ENCODE peak calls at places on chromosomes 12 and 14, in nine cellular contexts. A is A549, S is GM12878, W is H1, F is transverse colon, V is HepG2, E is suprapubic skin, X is ovary, C is upper lobe of left lung. Q is an unnamed sample. For H3K4me1, the result is how much of the 10 kb centered on the place peaks cover.

GRCh38 chr14:101757064-101757838 is 4.3 kb upstream of the PPP2R5C start:
- DNase-seq in F (no peak), S (no peak), C (no peak), V (no peak), X (no peak), W (no peak), E (peak), A (no peak), Q (no peak)

GRCh38 chr14:104845033-104845666 is 19.9 kb upstream of the CEP170B start:
- DNase-seq in A (no peak), V (no peak), C (no peak), X (no peak), E (peak), F (no peak), W (no peak), S (no peak), Q (peak)

GRCh38 chr12:51028126-51028810 is 2.1 kb upstream of the SLC11A2 start:
- DNase-seq in F (peak), V (peak), X (no peak), E (no peak), C (peak), A (peak), S (no peak), W (no peak), Q (no peak)

GRCh38 chr12:79897617-79898016 is 37.3 kb downstream of the PPP1R12A start:
- DNase-seq in A (peak), V (peak), X (no peak), S (no peak), E (no peak), F (no peak), W (no peak), C (no peak), Q (no peak)

GRCh38 chr14:21088687-21089086 is 9.8 kb downstream of the ZNF219 start:
- DNase-seq in F (no peak), A (no peak), E (no peak), W (no peak), S (no peak), C (no peak), V (no peak), X (no peak), Q (no peak)

GRCh38 chr14:83041224-83041623 is 1507.6 kb upstream of the SEL1L start:
- DNase-seq in C (no peak), S (no peak), A (no peak), F (no peak), X (no peak), V (no peak), W (no peak), E (no peak), Q (no peak)

GRCh38 chr12:62613092-62613491 is 146.5 kb downstream of the MON2 start:
- DNase-seq in W (no peak), C (no peak), V (no peak), E (no peak), X (no peak), S (no peak), A (no peak), F (no peak), Q (no peak)

GRCh38 chr14:71242237-71242748 is 335.0 kb downstream of the PCNX1 start:
- DNase-seq in V (no peak), W (no peak), E (no peak), A (no peak), X (no peak), S (no peak), F (no peak), C (no peak), Q (no peak)

GRCh38 chr12:31518680-31519227 is 72.2 kb downstream of the DENND5B start:
- DNase-seq in V (peak), A (peak), W (no peak), C (no peak), X (peak), F (peak), S (no peak), E (no peak), Q (no peak)

GRCh38 chr14:91858536-91859275 is 8.6 kb downstream of the TC2N start:
- DNase-seq in A (peak), V (peak), E (no peak), C (no peak), S (no peak), F (no peak), X (no peak), W (no peak), Q (no peak)

GRCh38 chr14:87600236-87600635 is 392.7 kb downstream of the GALC start:
- DNase-seq in E (no peak), W (no peak), V (no peak), C (no peak), A (no peak), F (no peak), X (no peak), S (no peak), Q (no peak)

GRCh38 chr14:88613552-88614010 is 50.7 kb downstream of the ZC3H14 start:
- DNase-seq in S (no peak), A (no peak), X (no peak), E (no peak), V (peak), C (no peak), F (no peak), W (no peak), Q (no peak)

GRCh38 chr14:81157431-81157830 is 63.3 kb downstream of the GTF2A1 start:
- DNase-seq in F (no peak), X (no peak), A (no peak), E (no peak), C (no peak), S (no peak), W (no peak), V (no peak), Q (no peak)

GRCh38 chr12:86212970-86213369 is 43.2 kb downstream of the MGAT4C start:
- DNase-seq in S (no peak), C (no peak), E (no peak), V (no peak), A (no peak), W (no peak), F (no peak), X (no peak), Q (no peak)

GRCh38 chr12:77204055-77204454 is 138.7 kb upstream of the E2F7 start:
- DNase-seq in F (no peak), W (no peak), V (no peak), A (no peak), E (no peak), C (no peak), X (no peak), S (no peak), Q (no peak)

GRCh38 chr14:20501346-20501745 is 4.0 kb upstream of the RNASE10 start:
- DNase-seq in W (no peak), X (no peak), C (no peak), A (peak), V (no peak), F (no peak), S (no peak), E (no peak), Q (no peak)

GRCh38 chr12:5248230-5248629 is 183.7 kb upstream of the NTF3 start:
- DNase-seq in C (no peak), W (no peak), A (no peak), F (no peak), V (no peak), X (no peak), S (no peak), E (no peak), Q (no peak)

GRCh38 chr14:105050551-105050897 is 14.7 kb downstream of the GPR132 start:
- DNase-seq in E (peak), F (peak), A (no peak), W (no peak), X (no peak), V (peak), S (no peak), C (peak), Q (peak)

GRCh38 chr14:79278798-79279644 is 932.3 kb downstream of the DIO2 start:
- DNase-seq in S (no peak), E (peak), C (peak), V (peak), F (peak), A (peak), X (peak), W (peak), Q (peak)

GRCh38 chr14:54579606-54580005 is 12.7 kb downstream of the SAMD4A start:
- DNase-seq in E (no peak), V (no peak), C (no peak), F (no peak), W (no peak), S (no peak), X (no peak), A (peak), Q (no peak)

DNA sequence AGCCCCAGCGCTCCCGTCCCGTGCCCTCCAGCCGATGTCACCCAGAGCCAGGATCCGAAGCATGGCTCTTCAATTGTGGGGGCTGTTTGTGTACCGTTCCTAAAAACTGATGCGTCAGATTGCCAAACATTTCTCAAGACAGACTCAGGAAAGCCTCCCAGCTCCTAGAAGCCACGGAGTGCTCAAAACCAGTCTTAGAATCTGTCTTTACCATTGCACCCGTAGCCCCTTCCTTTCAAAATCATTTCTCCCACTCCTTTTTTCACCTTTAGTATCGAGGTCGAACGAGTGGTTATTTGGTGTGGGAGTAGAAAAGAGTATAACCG is 557 bp downstream of the STK38L start:
- DNase-seq in E (no peak), F (no peak), S (no peak), X (no peak), A (no peak), W (no peak), V (no peak), C (no peak), Q (no peak)
- TF ChIP-seq EP300 in E (no peak), F (no peak), S (no peak), X (no peak), A (no peak), W (no peak), V (no peak), C (no peak), Q (no peak)

GRCh38 chr14:69620981-69621380 is 9.6 kb downstream of the SUSD6 start:
- DNase-seq in W (no peak), F (no peak), A (no peak), E (no peak), V (no peak), S (no peak), C (no peak), X (no peak), Q (no peak)

GRCh38 chr14:69617796-69618195 is 6.4 kb downstream of the SUSD6 start:
- DNase-seq in F (no peak), A (no peak), V (no peak), W (no peak), X (no peak), C (no peak), E (no peak), S (no peak), Q (no peak)

GRCh38 chr14:69620211-69620611 is 8.8 kb downstream of the SUSD6 start:
- DNase-seq in V (no peak), A (no peak), C (no peak), E (no peak), X (no peak), W (no peak), F (no peak), S (no peak), Q (no peak)

GRCh38 chr14:69616408-69616773 is 5.0 kb downstream of the SUSD6 start:
- DNase-seq in F (no peak), S (no peak), V (no peak), W (no peak), X (no peak), A (no peak), C (no peak), E (no peak), Q (no peak)

DNA sequence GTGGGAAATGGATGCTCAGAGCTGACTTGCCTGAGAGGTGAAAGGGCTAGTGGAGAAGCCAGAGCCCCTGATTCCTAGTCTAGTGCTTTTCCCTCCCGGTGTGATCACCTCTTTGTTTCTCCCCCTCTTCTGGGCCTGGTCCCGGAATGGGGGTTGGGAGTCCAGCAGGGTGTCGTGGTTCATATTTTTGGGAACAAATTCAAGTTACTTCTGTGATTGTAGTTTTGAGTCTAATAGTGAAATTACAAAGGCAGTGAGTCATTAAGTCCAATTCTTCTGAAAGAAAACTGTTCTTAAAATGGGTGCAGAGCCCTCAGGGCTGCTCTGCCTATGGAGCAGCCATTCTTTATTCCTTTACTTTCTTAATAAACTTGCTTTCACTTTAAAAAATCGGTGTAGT is 7.6 kb downstream of the SUSD6 start:
- DNase-seq in A (no peak), F (no peak), X (peak), V (no peak), C (no peak), S (no peak), E (no peak), W (no peak), Q (no peak)
- H3K4me1 ChIP-seq in A (under half), F (half or more), X (under half), V (under half), C (half or more), S (half or more), E (half or more), W (under half), Q (half or more)

DNA sequence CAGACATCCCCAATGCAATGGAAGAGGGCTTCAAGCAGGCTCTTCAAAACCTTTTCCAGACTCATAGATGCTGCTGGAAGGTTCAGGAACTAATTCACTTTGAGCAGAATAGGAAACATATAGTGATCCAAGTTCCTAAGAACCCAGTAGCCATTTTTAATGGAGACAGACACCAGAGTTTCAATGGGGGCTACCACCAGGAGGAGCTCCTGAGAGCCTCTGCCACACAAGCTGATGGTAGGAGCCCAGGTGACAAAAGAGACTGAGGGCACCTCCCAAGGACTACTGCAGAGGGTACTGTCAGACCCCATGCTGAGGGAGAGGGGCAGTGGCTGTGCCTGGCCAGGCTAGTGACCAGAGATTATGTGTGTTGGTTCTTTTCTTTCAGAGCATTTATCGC is 45.9 kb downstream of the IFNG start:
- DNase-seq in A (peak), W (peak), E (no peak), C (no peak), F (peak), X (no peak), S (no peak), V (no peak), Q (no peak)
- TF ChIP-seq CTCF in A (no peak), W (peak), E (no peak), C (no peak), F (no peak), X (no peak), S (peak), V (peak), Q (no peak)

GRCh38 chr12:108804361-108804949 is 52.9 kb downstream of the SSH1 start:
- DNase-seq in W (no peak), A (no peak), C (no peak), F (peak), X (peak), V (no peak), S (no peak), E (peak), Q (peak)
- TF ChIP-seq EP300 in W (no peak), A (no peak), C (no peak), F (no peak), X (no peak), V (no peak), S (no peak), E (no peak), Q (no peak)

GRCh38 chr12:1806301-1807106 is 13.9 kb upstream of the LRTM2 start:
- DNase-seq in X (no peak), F (no peak), C (no peak), E (peak), V (no peak), W (no peak), S (no peak), A (no peak), Q (peak)
- H3K4me1 ChIP-seq in X (under half), F (under half), C (under half), E (under half), V (half or more), W (under half), S (under half), A (under half), Q (under half)

DNA sequence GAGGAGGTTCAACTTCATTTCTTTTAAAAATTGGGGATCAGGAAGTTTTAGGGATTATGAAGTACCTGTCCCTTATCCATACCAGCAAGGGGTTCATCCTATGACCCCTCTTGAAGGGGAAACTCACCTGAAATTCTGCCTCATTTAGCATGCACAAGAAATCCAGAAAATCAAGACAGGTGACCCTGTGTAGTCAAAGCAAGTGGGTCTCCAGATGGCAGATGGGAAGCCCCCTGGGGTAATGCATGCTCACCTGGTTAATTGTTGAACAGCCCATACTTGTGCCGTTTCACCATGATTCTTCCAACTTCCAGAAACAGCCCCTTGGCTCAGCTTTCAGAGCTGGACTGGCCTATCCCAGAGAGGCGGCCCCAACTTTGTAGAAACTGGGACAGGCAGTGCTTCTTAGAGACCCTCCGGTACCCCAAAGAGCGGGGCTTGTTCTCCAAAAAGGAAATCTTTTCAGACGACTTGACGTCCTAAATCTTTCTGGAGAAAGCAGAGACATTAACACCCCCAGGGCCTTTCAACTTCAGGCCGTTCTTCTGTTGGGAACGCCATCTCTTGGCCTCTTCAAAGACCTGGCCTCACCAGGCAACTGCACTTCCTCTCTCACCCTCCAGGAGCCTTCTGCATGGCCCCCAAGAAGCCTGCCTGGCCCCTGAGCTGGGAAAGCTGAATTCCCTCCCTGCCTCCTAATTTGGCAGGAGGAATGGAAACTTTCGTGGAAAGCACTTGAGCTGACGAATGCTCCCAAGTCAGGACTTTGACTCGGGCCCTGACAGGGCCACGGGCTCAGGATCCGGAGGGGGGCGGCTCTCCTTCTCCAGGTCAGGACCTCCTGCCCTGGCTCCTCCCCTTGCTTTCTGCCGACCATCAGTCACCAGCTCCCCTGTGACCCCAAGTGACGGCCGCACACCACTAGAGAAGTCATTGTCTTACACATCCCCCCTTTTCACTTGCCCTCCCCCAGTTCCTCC is 66.1 kb upstream of the ESRRB start:
- DNase-seq in E (no peak), C (no peak), V (no peak), A (no peak), X (no peak), W (peak), F (no peak), S (no peak), Q (no peak)
- TF ChIP-seq CTCF in E (no peak), C (no peak), V (no peak), A (no peak), X (no peak), W (peak), F (no peak), S (peak), Q (no peak)

GRCh38 chr12:52060498-52061177 is 9.1 kb upstream of the ATG101 start:
- DNase-seq in S (no peak), V (no peak), F (peak), X (peak), W (peak), C (no peak), E (peak), A (peak), Q (peak)

GRCh38 chr12:52061470-52062166 is 8.2 kb upstream of the ATG101 start:
- DNase-seq in E (peak), S (no peak), X (peak), A (peak), V (peak), C (no peak), F (no peak), W (no peak), Q (peak)

GRCh38 chr12:52062167-52063080 is 7.4 kb upstream of the ATG101 start:
- DNase-seq in V (no peak), C (no peak), A (no peak), F (no peak), X (peak), S (no peak), W (no peak), E (peak), Q (peak)

GRCh38 chr12:52063986-52064649 is 5.7 kb upstream of the ATG101 start:
- DNase-seq in X (peak), W (no peak), F (peak), A (peak), E (peak), V (no peak), S (no peak), C (no peak), Q (peak)

DNA sequence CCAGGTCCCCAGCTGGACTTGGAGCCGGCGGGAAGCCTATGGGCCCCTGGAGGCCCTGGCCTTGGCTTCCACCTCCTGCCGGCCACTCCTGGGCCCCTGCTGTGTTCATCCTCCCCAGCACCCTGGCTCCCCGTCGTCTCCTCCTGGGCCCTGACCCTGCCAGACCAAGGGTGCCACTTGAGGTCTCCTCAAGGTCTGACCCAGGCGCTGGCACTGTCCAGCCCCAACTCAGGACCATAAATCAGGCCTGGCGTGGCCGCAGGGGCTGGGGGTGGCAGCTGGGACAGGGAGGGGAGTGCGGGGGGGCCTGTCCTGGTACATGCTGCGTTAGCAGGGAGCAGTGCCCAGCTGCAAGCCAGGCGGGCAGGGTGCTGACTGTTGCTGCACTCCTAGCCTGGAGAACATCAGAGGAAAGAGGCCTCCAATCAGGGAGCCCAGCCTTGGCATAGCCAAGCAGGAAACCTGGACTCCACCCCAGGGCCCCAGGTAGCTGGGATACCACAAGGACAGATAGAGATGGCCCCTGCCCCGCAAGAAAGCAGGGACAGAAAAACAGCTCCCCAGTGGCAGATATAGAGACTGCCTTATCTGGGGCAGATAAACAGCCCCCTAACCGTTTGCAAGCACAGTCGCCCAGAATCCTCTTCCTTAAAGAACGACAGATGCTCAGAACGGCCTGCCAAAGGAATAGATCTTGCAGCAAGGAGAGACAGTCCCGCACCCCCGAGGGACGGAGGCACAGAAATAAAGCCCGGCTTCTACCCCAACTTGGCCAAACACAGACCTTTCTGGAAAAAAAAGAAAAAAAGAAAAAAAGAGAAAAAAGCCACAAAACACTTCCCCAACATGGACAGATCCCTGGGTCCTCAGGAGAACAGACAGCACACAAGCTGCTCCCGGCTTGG is 6.4 kb upstream of the ATG101 start:
- DNase-seq in E (no peak), X (peak), V (no peak), S (no peak), C (no peak), A (no peak), F (no peak), W (no peak), Q (peak)
- TF ChIP-seq EP300 in E (no peak), X (no peak), V (no peak), S (no peak), C (no peak), A (no peak), F (no peak), W (no peak), Q (no peak)